ENCODE peak calls at places on chromosomes 3 and 15, in seven cellular contexts. Q is PC-3; S is activated T-cell treated with anti-CD3 and anti-CD28 coated beads for 48 hours; L is neuronal stem cell; Z is stimulated activated CD8-positive, alpha-beta memory T cell treated with anti-CD3 and anti-CD28 coated beads, Interleukin-7, amount 100 ng/mL, for 1 hour; Y is HT-29; U is iris pigment epithelial cell. D is an unnamed sample.

GRCh38 chr15:96296264-96296663 is 34.2 kb upstream of the NR2F2 start:
- DNase-seq in Q (peak; percentile 85), S (no peak), L (no peak), Z (no peak), Y (peak; percentile 14), U (peak; percentile 91), D (no peak)

GRCh38 chr3:197487911-197488391 is 67.8 kb downstream of the BDH1 start:
- DNase-seq in Q (peak; percentile 94), S (no peak), L (no peak), Z (no peak), Y (no peak), U (peak; percentile 99), D (no peak)

GRCh38 chr3:172751188-172751571 is 654 bp downstream of the ECT2 start:
- DNase-seq in Q (peak; percentile 25), S (no peak), L (no peak), Z (no peak), Y (peak; percentile 72), U (peak; percentile 36), D (peak; percentile 55)

GRCh38 chr3:137582484-137582883 is 181.6 kb upstream of the SOX14 start:
- DNase-seq in Q (no peak), S (no peak), L (peak; percentile 69), Z (no peak), Y (no peak), U (no peak), D (no peak)

GRCh38 chr15:83282859-83283812 is 1.3 kb downstream of the BNC1 start:
- DNase-seq in Q (peak; percentile 22), S (no peak), L (no peak), Z (no peak), Y (no peak), U (peak; percentile 51), D (no peak)

GRCh38 chr3:126519506-126520455 is 2.2 kb upstream of the UROC1 start:
- DNase-seq in Q (no peak), S (no peak), L (no peak), Z (no peak), Y (no peak), U (no peak), D (no peak)

GRCh38 chr3:119418091-119418512 is 45.3 kb downstream of the TMEM39A start:
- DNase-seq in Q (no peak), S (no peak), L (no peak), Z (no peak), Y (no peak), U (peak; percentile 28), D (no peak)

GRCh38 chr3:52202384-52203077 is 4.6 kb downstream of the ALAS1 start:
- DNase-seq in Q (no peak), S (no peak), L (no peak), Z (no peak), Y (no peak), U (no peak), D (no peak)

GRCh38 chr15:74376825-74377581 is 9.6 kb upstream of the CYP11A1 start:
- DNase-seq in Q (no peak), S (no peak), L (no peak), Z (no peak), Y (no peak), U (no peak), D (no peak)

GRCh38 chr3:27943106-27943505 is 221.0 kb upstream of the EOMES start:
- DNase-seq in Q (peak; percentile 55), S (no peak), L (no peak), Z (no peak), Y (peak; percentile 7), U (peak; percentile 1), D (no peak)

GRCh38 chr3:167653750-167654149 is at the start of gene WDR49:
- DNase-seq in Q (no peak), S (no peak), L (peak; percentile 61), Z (no peak), Y (no peak), U (peak; percentile 1), D (no peak)

GRCh38 chr15:81779181-81779580 is 266.6 kb downstream of the MEX3B start:
- DNase-seq in Q (no peak), S (no peak), L (no peak), Z (no peak), Y (no peak), U (no peak), D (no peak)

GRCh38 chr15:90873998-90874605 is 5.7 kb downstream of the FURIN start:
- DNase-seq in Q (peak; percentile 49), S (no peak), L (no peak), Z (no peak), Y (peak; percentile 41), U (peak; percentile 44), D (no peak)

GRCh38 chr3:193971268-193971751 is 164.6 kb upstream of the HES1 start:
- DNase-seq in Q (peak; percentile 81), S (no peak), L (no peak), Z (no peak), Y (peak; percentile 90), U (peak; percentile 87), D (no peak)

GRCh38 chr15:41276821-41277220 is 45.8 kb downstream of the CHP1 start:
- DNase-seq in Q (no peak), S (no peak), L (no peak), Z (no peak), Y (peak; percentile 36), U (no peak), D (no peak)

GRCh38 chr3:89699771-89700170 is 592.4 kb downstream of the EPHA3 start:
- DNase-seq in Q (no peak), S (no peak), L (no peak), Z (no peak), Y (peak; percentile 8), U (no peak), D (no peak)

GRCh38 chr15:70172124-70172523 is 74.4 kb upstream of the TLE3 start:
- DNase-seq in Q (no peak), S (no peak), L (no peak), Z (no peak), Y (no peak), U (no peak), D (no peak)

GRCh38 chr15:58015565-58015964 is 49.9 kb downstream of the ALDH1A2 start:
- DNase-seq in Q (peak; percentile 23), S (no peak), L (no peak), Z (no peak), Y (no peak), U (peak; percentile 65), D (no peak)

D was measured in GDM1.